ENCODE peak calls at places on chromosomes 7 and 10, in six cellular contexts. One of them, this sample, is unnamed.
A peak's percentile ranks its signal among the peaks of the same experiment; 100 is the strongest.

GRCh38 chr7:103902917-103903316 is 86.5 kb downstream of the RELN start:
- DNase-seq in CD4-positive, alpha-beta memory T cell: no peak
- DNase-seq in GM06990: no peak
- DNase-seq in HCT116: no peak
- DNase-seq in tibial artery: no peak
- DNase-seq in hepatocyte: no peak
- DNase-seq in this sample: no peak

GRCh38 chr10:64079341-64079740 is 558.1 kb downstream of the REEP3 start:
- DNase-seq in tibial artery: no peak
- DNase-seq in GM06990: no peak
- DNase-seq in CD4-positive, alpha-beta memory T cell: no peak
- DNase-seq in HCT116: no peak
- DNase-seq in hepatocyte: no peak
- DNase-seq in this sample: no peak

GRCh38 chr7:120043250-120043649 is 229.7 kb upstream of the KCND2 start:
- DNase-seq in tibial artery: no peak
- DNase-seq in GM06990: no peak
- DNase-seq in HCT116: no peak
- DNase-seq in hepatocyte: no peak
- DNase-seq in CD4-positive, alpha-beta memory T cell: no peak
- DNase-seq in this sample: no peak

GRCh38 chr7:125814030-125814535 is 884.5 kb upstream of the POT1 start:
- DNase-seq in hepatocyte: no peak
- DNase-seq in CD4-positive, alpha-beta memory T cell: no peak
- DNase-seq in GM06990: no peak
- DNase-seq in tibial artery: no peak
- DNase-seq in HCT116: no peak
- DNase-seq in this sample: no peak

GRCh38 chr7:55483061-55483460 is 89.2 kb downstream of the VOPP1 start:
- DNase-seq in HCT116: no peak
- DNase-seq in tibial artery: no peak
- DNase-seq in hepatocyte: no peak
- DNase-seq in GM06990: no peak
- DNase-seq in CD4-positive, alpha-beta memory T cell: no peak
- DNase-seq in this sample: no peak

GRCh38 chr7:112930787-112931186 is 140.6 kb upstream of the TMEM168 start:
- DNase-seq in GM06990: no peak
- DNase-seq in HCT116: no peak
- DNase-seq in hepatocyte: no peak
- DNase-seq in CD4-positive, alpha-beta memory T cell: no peak
- DNase-seq in tibial artery: no peak
- DNase-seq in this sample: no peak

GRCh38 chr10:70923696-70924095 is 35.3 kb upstream of the PCBD1 start:
- DNase-seq in hepatocyte: no peak
- DNase-seq in tibial artery: no peak
- DNase-seq in CD4-positive, alpha-beta memory T cell: no peak
- DNase-seq in HCT116: no peak
- DNase-seq in GM06990: no peak
- DNase-seq in this sample: no peak

GRCh38 chr7:152624218-152624617 is 51.7 kb downstream of the XRCC2 start:
- DNase-seq in HCT116: no peak
- DNase-seq in CD4-positive, alpha-beta memory T cell: no peak
- DNase-seq in tibial artery: no peak
- DNase-seq in GM06990: no peak
- DNase-seq in hepatocyte: no peak
- DNase-seq in this sample: no peak

GRCh38 chr10:95330966-95331453 is 40.2 kb upstream of the PDLIM1 start:
- DNase-seq in tibial artery: no peak
- DNase-seq in HCT116: no peak
- DNase-seq in hepatocyte: no peak
- DNase-seq in CD4-positive, alpha-beta memory T cell: no peak
- DNase-seq in GM06990: no peak
- DNase-seq in this sample: no peak

GRCh38 chr7:98165827-98166667 is 45.2 kb upstream of the BHLHA15 start:
- DNase-seq in CD4-positive, alpha-beta memory T cell: no peak
- DNase-seq in hepatocyte: peak; percentile 79
- DNase-seq in GM06990: peak; percentile 37
- DNase-seq in tibial artery: no peak
- DNase-seq in HCT116: peak; percentile 7
- DNase-seq in this sample: peak; percentile 62

GRCh38 chr7:154837622-154838021 is 165.3 kb downstream of the PAXIP1 start:
- DNase-seq in tibial artery: no peak
- DNase-seq in CD4-positive, alpha-beta memory T cell: no peak
- DNase-seq in HCT116: no peak
- DNase-seq in GM06990: peak; percentile 59
- DNase-seq in hepatocyte: no peak
- DNase-seq in this sample: no peak

GRCh38 chr10:79246606-79247275 is 100.5 kb upstream of the PPIF start:
- DNase-seq in tibial artery: peak; percentile 98
- DNase-seq in hepatocyte: no peak
- DNase-seq in GM06990: no peak
- DNase-seq in HCT116: no peak
- DNase-seq in CD4-positive, alpha-beta memory T cell: no peak
- DNase-seq in this sample: peak; percentile 88

GRCh38 chr7:140144821-140145220 is 32.0 kb downstream of the KDM7A start:
- DNase-seq in HCT116: no peak
- DNase-seq in hepatocyte: no peak
- DNase-seq in tibial artery: no peak
- DNase-seq in GM06990: no peak
- DNase-seq in CD4-positive, alpha-beta memory T cell: no peak
- DNase-seq in this sample: no peak
- H3K27me3 ChIP-seq in HCT116: no peaks in the 10 kb centered on the region
- H3K27me3 ChIP-seq in hepatocyte: no peaks in the 10 kb centered on the region
- H3K27me3 ChIP-seq in tibial artery: no peaks in the 10 kb centered on the region
- H3K27me3 ChIP-seq in GM06990: no peaks in the 10 kb centered on the region
- H3K27me3 ChIP-seq in CD4-positive, alpha-beta memory T cell: no peaks in the 10 kb centered on the region
- H3K27me3 ChIP-seq in this sample: no peaks in the 10 kb centered on the region

GRCh38 chr10:69686866-69687265 is 56.8 kb downstream of the FAM241B start:
- DNase-seq in CD4-positive, alpha-beta memory T cell: no peak
- DNase-seq in GM06990: no peak
- DNase-seq in hepatocyte: no peak
- DNase-seq in tibial artery: no peak
- DNase-seq in HCT116: no peak
- DNase-seq in this sample: no peak

GRCh38 chr10:69685802-69686585 is 55.9 kb downstream of the FAM241B start:
- DNase-seq in tibial artery: peak; percentile 93
- DNase-seq in hepatocyte: peak; percentile 49
- DNase-seq in CD4-positive, alpha-beta memory T cell: no peak
- DNase-seq in HCT116: no peak
- DNase-seq in GM06990: no peak
- DNase-seq in this sample: peak; percentile 93

GRCh38 chr10:69685426-69685801 is 55.4 kb downstream of the FAM241B start:
- DNase-seq in hepatocyte: no peak
- DNase-seq in CD4-positive, alpha-beta memory T cell: no peak
- DNase-seq in tibial artery: no peak
- DNase-seq in GM06990: no peak
- DNase-seq in HCT116: no peak
- DNase-seq in this sample: no peak

GRCh38 chr10:69684020-69684980 is 54.3 kb downstream of the FAM241B start:
- DNase-seq in tibial artery: peak; percentile 69
- DNase-seq in HCT116: no peak
- DNase-seq in CD4-positive, alpha-beta memory T cell: no peak
- DNase-seq in GM06990: no peak
- DNase-seq in hepatocyte: peak; percentile 87
- DNase-seq in this sample: peak; percentile 65

DNA sequence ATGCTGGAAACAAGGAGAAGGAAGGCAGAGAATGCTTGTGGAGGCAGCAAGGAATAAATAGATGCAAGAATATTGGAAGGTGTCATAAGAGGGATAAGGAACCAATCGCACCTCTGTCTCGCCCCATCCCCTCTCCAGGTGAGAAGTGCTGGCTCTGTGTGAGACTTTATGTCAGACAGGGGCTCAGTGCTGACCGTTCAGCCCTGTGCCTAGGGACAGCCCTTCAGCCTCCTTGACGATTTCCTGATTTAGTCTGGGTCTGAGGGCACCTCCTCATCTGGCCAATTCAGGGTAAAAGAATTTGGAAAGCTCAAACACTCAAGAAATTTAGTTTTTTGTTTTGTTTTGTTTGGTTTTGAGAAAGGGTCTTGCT is 54.9 kb downstream of the FAM241B start:
- DNase-seq in GM06990: no peak
- DNase-seq in CD4-positive, alpha-beta memory T cell: no peak
- DNase-seq in hepatocyte: no peak
- DNase-seq in tibial artery: peak; percentile 35
- DNase-seq in HCT116: no peak
- DNase-seq in this sample: no peak
- H3K27me3 ChIP-seq in GM06990: peaks cover 1% of the 10 kb centered on the region
- H3K27me3 ChIP-seq in CD4-positive, alpha-beta memory T cell: no peaks in the 10 kb centered on the region
- H3K27me3 ChIP-seq in hepatocyte: no peaks in the 10 kb centered on the region
- H3K27me3 ChIP-seq in tibial artery: no peaks in the 10 kb centered on the region
- H3K27me3 ChIP-seq in HCT116: peaks cover 21% of the 10 kb centered on the region
- H3K27me3 ChIP-seq in this sample: no peaks in the 10 kb centered on the region

GRCh38 chr7:97025983-97026704 is 1.5 kb upstream of the DLX5 start:
- DNase-seq in GM06990: no peak
- DNase-seq in CD4-positive, alpha-beta memory T cell: no peak
- DNase-seq in HCT116: no peak
- DNase-seq in hepatocyte: no peak
- DNase-seq in tibial artery: no peak
- DNase-seq in this sample: peak; percentile 52
- H3K27me3 ChIP-seq in GM06990: peaks cover 3% of the 10 kb centered on the region
- H3K27me3 ChIP-seq in CD4-positive, alpha-beta memory T cell: peaks cover 55% of the 10 kb centered on the region
- H3K27me3 ChIP-seq in HCT116: peaks cover 23% of the 10 kb centered on the region
- H3K27me3 ChIP-seq in hepatocyte: peaks cover 75% of the 10 kb centered on the region
- H3K27me3 ChIP-seq in tibial artery: peaks cover 58% of the 10 kb centered on the region
- H3K27me3 ChIP-seq in this sample: no peaks in the 10 kb centered on the region

DNA sequence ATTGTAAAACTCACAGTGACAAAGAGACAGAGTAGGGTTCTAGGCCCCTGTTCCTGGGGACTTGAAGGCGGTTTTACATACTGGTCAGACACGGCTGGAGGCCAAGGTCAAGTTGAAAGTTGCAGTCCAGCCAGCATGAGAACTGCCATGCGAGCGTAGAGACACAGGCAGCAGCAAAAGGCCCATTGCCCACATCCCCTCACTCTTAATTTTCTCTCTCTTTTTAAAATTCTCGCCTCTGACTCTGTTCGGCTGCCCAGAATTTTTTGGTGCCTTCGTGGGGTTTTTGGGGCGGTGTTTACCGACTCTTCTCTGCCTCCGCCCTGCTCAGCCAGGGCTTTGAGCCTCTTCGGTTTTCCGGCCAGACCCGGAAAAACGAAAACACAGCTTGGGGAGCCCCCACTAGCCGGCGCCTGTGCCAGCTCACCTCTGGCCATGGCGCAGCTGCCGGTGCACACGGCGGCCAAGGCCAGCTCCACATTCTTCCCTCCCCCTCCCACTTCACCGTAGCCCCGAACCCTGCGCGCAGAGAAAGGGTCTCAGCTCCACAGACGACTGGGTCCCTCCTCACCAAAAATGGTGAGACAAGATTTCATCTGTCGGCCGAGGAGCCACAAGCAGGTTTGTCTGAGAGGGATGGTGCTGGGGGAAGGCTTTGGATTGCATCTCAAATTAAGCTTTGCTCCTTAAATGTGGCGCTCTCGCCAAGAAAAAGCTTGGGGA is 2.3 kb upstream of the HOXA13 start:
- DNase-seq in tibial artery: peak; percentile 47
- DNase-seq in hepatocyte: no peak
- DNase-seq in CD4-positive, alpha-beta memory T cell: no peak
- DNase-seq in GM06990: no peak
- DNase-seq in HCT116: no peak
- DNase-seq in this sample: no peak
- H3K27me3 ChIP-seq in tibial artery: peaks cover 98% of the 10 kb centered on the region
- H3K27me3 ChIP-seq in hepatocyte: peaks cover 91% of the 10 kb centered on the region
- H3K27me3 ChIP-seq in CD4-positive, alpha-beta memory T cell: peaks cover 81% of the 10 kb centered on the region
- H3K27me3 ChIP-seq in GM06990: peaks cover 11% of the 10 kb centered on the region
- H3K27me3 ChIP-seq in HCT116: no peaks in the 10 kb centered on the region
- H3K27me3 ChIP-seq in this sample: peaks cover 2% of the 10 kb centered on the region

DNA sequence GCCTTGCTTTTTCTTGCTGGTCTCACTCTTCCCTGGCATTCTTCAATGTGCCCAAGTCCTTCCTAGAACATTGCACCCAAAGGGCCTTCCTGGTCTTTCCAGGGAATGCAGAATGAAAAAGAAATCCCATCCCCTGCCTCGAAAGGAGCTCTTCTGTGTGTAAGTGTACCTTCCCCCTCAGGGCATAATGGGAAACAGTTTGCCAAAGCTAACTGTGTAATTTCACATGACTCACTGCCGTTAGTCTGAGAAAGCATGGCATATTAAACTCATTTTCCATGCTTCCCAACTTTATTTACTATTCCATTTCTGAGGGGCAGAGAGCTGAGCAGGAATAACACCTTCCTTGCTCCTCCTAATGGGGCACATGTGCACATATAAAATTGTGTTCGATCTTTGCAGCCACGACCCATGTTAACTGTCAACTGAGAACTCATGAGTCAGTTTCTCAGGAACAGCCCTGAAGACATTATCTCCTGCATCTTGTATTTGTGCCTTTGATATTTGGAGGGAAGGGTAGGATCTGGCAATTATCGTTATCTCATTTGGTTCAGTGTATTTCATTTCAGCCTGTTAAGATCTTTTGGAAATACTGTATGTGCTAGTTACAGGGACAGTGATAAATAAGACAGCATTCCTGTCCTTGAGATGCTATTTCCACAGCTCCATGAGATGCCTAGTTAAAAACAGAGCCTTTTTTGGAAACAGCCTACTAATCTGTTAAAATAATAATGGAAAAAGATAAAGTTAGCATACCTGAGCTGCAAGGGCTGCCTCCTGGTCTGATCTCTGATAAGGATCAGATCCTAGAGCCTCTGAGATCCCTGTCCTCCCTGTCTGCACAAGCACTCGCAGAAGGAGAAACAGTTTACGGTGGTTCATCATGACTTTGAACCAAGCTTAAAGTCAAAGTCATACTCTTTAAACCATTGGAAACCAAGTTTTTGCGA is 42.3 kb downstream of the IKZF1 start:
- DNase-seq in hepatocyte: no peak
- DNase-seq in HCT116: no peak
- DNase-seq in CD4-positive, alpha-beta memory T cell: no peak
- DNase-seq in tibial artery: no peak
- DNase-seq in GM06990: no peak
- DNase-seq in this sample: no peak
- H3K27me3 ChIP-seq in hepatocyte: peaks cover 3% of the 10 kb centered on the region
- H3K27me3 ChIP-seq in HCT116: peaks cover 12% of the 10 kb centered on the region
- H3K27me3 ChIP-seq in CD4-positive, alpha-beta memory T cell: no peaks in the 10 kb centered on the region
- H3K27me3 ChIP-seq in tibial artery: peaks cover 5% of the 10 kb centered on the region
- H3K27me3 ChIP-seq in GM06990: no peaks in the 10 kb centered on the region
- H3K27me3 ChIP-seq in this sample: no peaks in the 10 kb centered on the region

GRCh38 chr10:86160890-86161585 is 205.6 kb downstream of the GRID1 start:
- DNase-seq in HCT116: no peak
- DNase-seq in CD4-positive, alpha-beta memory T cell: no peak
- DNase-seq in hepatocyte: no peak
- DNase-seq in tibial artery: peak; percentile 54
- DNase-seq in GM06990: no peak
- DNase-seq in this sample: peak; percentile 3
- H3K27me3 ChIP-seq in HCT116: no peaks in the 10 kb centered on the region
- H3K27me3 ChIP-seq in CD4-positive, alpha-beta memory T cell: no peaks in the 10 kb centered on the region
- H3K27me3 ChIP-seq in hepatocyte: no peaks in the 10 kb centered on the region
- H3K27me3 ChIP-seq in tibial artery: no peaks in the 10 kb centered on the region
- H3K27me3 ChIP-seq in GM06990: no peaks in the 10 kb centered on the region
- H3K27me3 ChIP-seq in this sample: no peaks in the 10 kb centered on the region

GRCh38 chr10:99236627-99237309 is 1.1 kb upstream of the HPSE2 start:
- DNase-seq in GM06990: no peak
- DNase-seq in HCT116: no peak
- DNase-seq in tibial artery: no peak
- DNase-seq in CD4-positive, alpha-beta memory T cell: no peak
- DNase-seq in hepatocyte: no peak
- DNase-seq in this sample: no peak
- H3K27me3 ChIP-seq in GM06990: peaks cover 2% of the 10 kb centered on the region
- H3K27me3 ChIP-seq in HCT116: peaks cover 42% of the 10 kb centered on the region
- H3K27me3 ChIP-seq in tibial artery: peaks cover 35% of the 10 kb centered on the region
- H3K27me3 ChIP-seq in CD4-positive, alpha-beta memory T cell: peaks cover 31% of the 10 kb centered on the region
- H3K27me3 ChIP-seq in hepatocyte: peaks cover 81% of the 10 kb centered on the region
- H3K27me3 ChIP-seq in this sample: no peaks in the 10 kb centered on the region

This sample was measured in aorta.